ENCODE peak calls at places on chromosome 9, in ten cellular contexts. U is nephron progenitor cell, V is ascending aorta, A is mammary epithelial cell, C is psoas muscle, B is colonic mucosa, F is BE2C, J is HepG2, N is astrocyte, T is foreskin keratinocyte. D is an unnamed sample.

GRCh38 chr9:85610074-85610855 is 131.5 kb downstream of the AGTPBP1 start:
- DNase-seq in U (peak; percentile 48), V (no peak), A (peak; percentile 53), C (no peak), B (peak; percentile 38), F (peak; percentile 48), J (peak; percentile 60), N (peak; percentile 57), T (no peak), D (peak; percentile 70)

GRCh38 chr9:118522093-118523028 is 818.2 kb downstream of the TLR4 start:
- DNase-seq in U (peak; percentile 64), V (peak; percentile 69), A (peak; percentile 45), C (no peak), B (peak; percentile 19), F (peak; percentile 45), J (peak; percentile 8), N (peak; percentile 32), T (no peak), D (peak; percentile 45)

GRCh38 chr9:87878930-87879603 is 3.6 kb upstream of the SPATA31E1 start:
- DNase-seq in U (no peak), V (no peak), A (peak; percentile 52), C (no peak), B (no peak), F (no peak), J (no peak), N (peak; percentile 88), T (peak; percentile 32), D (no peak)

GRCh38 chr9:97441729-97442128 is 29.8 kb downstream of the TDRD7 start:
- DNase-seq in U (no peak), V (no peak), A (no peak), C (no peak), B (no peak), F (no peak), J (no peak), N (peak; percentile 1), T (no peak), D (no peak)

GRCh38 chr9:113511047-113511521 is 47.6 kb downstream of the RGS3 start:
- DNase-seq in U (no peak), V (no peak), A (no peak), C (no peak), B (peak; percentile 70), F (no peak), J (no peak), N (no peak), T (no peak), D (no peak)

GRCh38 chr9:76798527-76798926 is 34.3 kb downstream of the PCA3 start:
- DNase-seq in U (no peak), V (no peak), A (no peak), C (no peak), B (no peak), F (no peak), J (no peak), N (no peak), T (no peak), D (peak; percentile 40)

GRCh38 chr9:134034215-134035040 is 9.1 kb downstream of the BRD3OS start:
- DNase-seq in U (no peak), V (no peak), A (no peak), C (no peak), B (no peak), F (no peak), J (no peak), N (no peak), T (no peak), D (no peak)

GRCh38 chr9:20988916-20989315 is 42.5 kb downstream of the HACD4 start:
- DNase-seq in U (no peak), V (no peak), A (no peak), C (no peak), B (no peak), F (no peak), J (no peak), N (no peak), T (peak; percentile 17), D (no peak)

GRCh38 chr9:35826071-35826701 is 2.3 kb downstream of the FAM221B start:
- DNase-seq in U (no peak), V (peak; percentile 62), A (peak; percentile 62), C (no peak), B (peak; percentile 60), F (peak; percentile 51), J (peak; percentile 65), N (peak; percentile 38), T (no peak), D (peak; percentile 71)

GRCh38 chr9:106976772-106977171 is 113.8 kb downstream of the ZNF462 start:
- DNase-seq in U (no peak), V (no peak), A (no peak), C (no peak), B (no peak), F (no peak), J (peak; percentile 32), N (no peak), T (no peak), D (no peak)

GRCh38 chr9:94277885-94278536 is 18.9 kb downstream of the ZNF169 start:
- DNase-seq in U (no peak), V (no peak), A (no peak), C (no peak), B (peak; percentile 70), F (no peak), J (peak; percentile 16), N (no peak), T (no peak), D (no peak)

GRCh38 chr9:91546574-91546973 is 122.9 kb upstream of the NFIL3 start:
- DNase-seq in U (no peak), V (no peak), A (peak; percentile 88), C (no peak), B (no peak), F (no peak), J (no peak), N (peak; percentile 91), T (peak; percentile 65), D (no peak)

GRCh38 chr9:26770821-26771220 is 121.8 kb downstream of the CAAP1 start:
- DNase-seq in U (no peak), V (no peak), A (no peak), C (no peak), B (no peak), F (no peak), J (no peak), N (no peak), T (no peak), D (no peak)

GRCh38 chr9:69204869-69205268 is 30.8 kb downstream of the TJP2 start:
- DNase-seq in U (no peak), V (peak; percentile 76), A (peak; percentile 37), C (no peak), B (no peak), F (no peak), J (peak; percentile 47), N (peak; percentile 74), T (no peak), D (no peak)

GRCh38 chr9:126707083-126707482 is 93.4 kb downstream of the LMX1B start:
- DNase-seq in U (no peak), V (no peak), A (no peak), C (no peak), B (no peak), F (no peak), J (no peak), N (no peak), T (no peak), D (no peak)

GRCh38 chr9:77649109-77649812 is 1.1 kb upstream of the GNA14 start:
- DNase-seq in U (no peak), V (no peak), A (no peak), C (no peak), B (no peak), F (no peak), J (peak; percentile 19), N (peak; percentile 18), T (no peak), D (no peak)

GRCh38 chr9:42852133-42852532 is 668.7 kb downstream of the SPATA31A6 start:
- DNase-seq in U (peak; percentile 49), V (no peak), A (peak; percentile 64), C (peak; percentile 43), B (peak; percentile 70), F (peak; percentile 88), J (peak; percentile 52), N (no peak), T (peak; percentile 36), D (no peak)

GRCh38 chr9:94922098-94922607 is 195.7 kb downstream of the AOPEP start:
- DNase-seq in U (no peak), V (peak; percentile 93), A (peak; percentile 69), C (no peak), B (no peak), F (no peak), J (peak; percentile 91), N (peak; percentile 100), T (no peak), D (no peak)

GRCh38 chr9:71716138-71716909 is 52.0 kb downstream of the CEMIP2 start:
- DNase-seq in U (no peak), V (no peak), A (no peak), C (no peak), B (no peak), F (no peak), J (no peak), N (no peak), T (no peak), D (no peak)
- TF ChIP-seq CTCF in U (peak; percentile 53), V (no peak), A (peak; percentile 40), C (peak; percentile 39), B (peak; percentile 30), F (peak; percentile 28), J (no peak), N (peak; percentile 48), T (peak; percentile 63), D (peak; percentile 14)

GRCh38 chr9:7358876-7359275 is 440.7 kb downstream of the DMAC1 start:
- DNase-seq in U (no peak), V (no peak), A (no peak), C (no peak), B (no peak), F (no peak), J (no peak), N (no peak), T (no peak), D (no peak)
- TF ChIP-seq CTCF in U (no peak), V (no peak), A (peak; percentile 20), C (no peak), B (no peak), F (no peak), J (no peak), N (no peak), T (no peak), D (no peak)

DNA sequence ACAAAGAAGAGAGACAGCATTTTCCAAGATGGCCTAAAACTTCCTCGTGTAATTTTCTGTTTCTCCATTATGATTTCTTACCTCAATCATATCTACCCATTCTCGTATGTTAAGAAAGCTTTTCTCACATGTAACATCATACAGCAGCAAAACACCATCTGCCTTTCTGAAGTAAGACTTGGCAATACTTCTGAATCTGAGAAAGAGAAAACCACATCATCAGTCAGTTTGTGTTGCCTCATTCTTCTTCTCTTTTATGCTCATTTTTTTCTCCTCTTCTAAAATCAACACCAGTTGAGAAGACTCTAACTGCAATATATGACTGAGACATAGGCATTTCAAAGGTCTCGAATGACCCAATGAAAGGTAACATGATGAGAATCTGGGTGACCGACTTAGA is 66.0 kb downstream of the RASEF start:
- DNase-seq in U (no peak), V (no peak), A (no peak), C (no peak), B (no peak), F (no peak), J (no peak), N (peak; percentile 83), T (no peak), D (no peak)
- TF ChIP-seq CTCF in U (no peak), V (no peak), A (no peak), C (no peak), B (no peak), F (no peak), J (no peak), N (no peak), T (no peak), D (no peak)

DNA sequence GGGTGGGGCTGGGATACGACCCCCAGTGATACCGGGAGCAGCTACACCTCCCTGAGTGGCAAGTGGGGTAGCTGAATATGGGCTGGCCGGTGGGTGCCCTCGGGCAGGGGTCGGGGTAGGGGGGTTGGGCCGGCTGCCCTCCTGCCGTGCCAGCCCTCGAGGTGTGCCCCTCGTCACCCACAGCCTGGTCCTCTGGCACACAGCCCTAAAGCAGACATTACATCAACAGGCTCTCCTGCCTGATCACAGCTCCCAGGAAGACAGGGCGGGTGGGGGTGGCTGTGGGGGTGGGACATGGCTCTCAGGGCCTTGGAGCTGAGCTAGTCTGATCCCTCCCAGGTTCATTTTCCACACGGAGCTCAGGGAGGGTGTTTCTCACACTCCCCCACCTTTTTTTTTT is 23.2 kb downstream of the FBXW5 start:
- DNase-seq in U (no peak), V (no peak), A (no peak), C (no peak), B (no peak), F (no peak), J (no peak), N (no peak), T (no peak), D (no peak)
- TF ChIP-seq CTCF in U (no peak), V (no peak), A (no peak), C (no peak), B (no peak), F (no peak), J (no peak), N (no peak), T (no peak), D (no peak)